ENCODE peak calls at places on chromosomes 6 and 20, in seven cellular contexts. V is HCT116, J is SK-N-SH, N is HepG2, B is GM12878, A is H1, S is K562. L is an unnamed sample.

GRCh38 chr6:10595731-10596664 is 74.8 kb downstream of the GCNT2 start:
- DNase-seq in V (no peak), J (no peak), A (no peak), N (no peak), B (no peak), S (no peak), L (no peak)

GRCh38 chr6:37548067-37548674 is 48.5 kb upstream of the CCDC167 start:
- DNase-seq in N (no peak), V (no peak), S (no peak), A (no peak), J (no peak), B (no peak), L (no peak)

GRCh38 chr6:35449287-35449881 is 2.8 kb upstream of the FANCE start:
- DNase-seq in J (peak), N (peak), V (no peak), S (peak), B (no peak), A (no peak), L (peak)

GRCh38 chr6:7542878-7543394 is 1.5 kb downstream of the DSP start:
- DNase-seq in N (peak), S (no peak), B (no peak), J (peak), V (peak), A (peak), L (peak)

GRCh38 chr6:34575326-34575725 is 19.2 kb upstream of the SPDEF start:
- DNase-seq in S (peak), V (no peak), N (no peak), J (peak), A (peak), B (no peak), L (no peak)

GRCh38 chr6:63352587-63353281 is 33.0 kb upstream of the LGSN start:
- DNase-seq in A (no peak), B (peak), N (peak), V (peak), S (no peak), J (peak), L (no peak)

GRCh38 chr6:85669735-85670194 is 27.1 kb upstream of the SYNCRIP start:
- DNase-seq in J (no peak), V (no peak), S (no peak), B (peak), A (no peak), N (no peak), L (no peak)

GRCh38 chr6:72861059-72861458 is 239.2 kb downstream of the KCNQ5 start:
- DNase-seq in S (no peak), J (no peak), N (no peak), V (no peak), B (no peak), A (no peak), L (no peak)

GRCh38 chr6:21769405-21769851 is 175.9 kb downstream of the SOX4 start:
- DNase-seq in J (no peak), S (no peak), A (no peak), B (no peak), V (no peak), N (no peak), L (no peak)

GRCh38 chr6:13113956-13114593 is 214.3 kb downstream of the TBC1D7 start:
- DNase-seq in J (peak), V (no peak), B (no peak), S (no peak), N (no peak), A (no peak), L (peak)

GRCh38 chr6:88895911-88896310 is 67.5 kb downstream of the RNGTT start:
- DNase-seq in S (no peak), V (no peak), A (no peak), N (no peak), B (no peak), J (no peak), L (no peak)

GRCh38 chr6:74735304-74735703 is 470.5 kb downstream of the COL12A1 start:
- DNase-seq in A (no peak), N (no peak), V (no peak), S (no peak), J (no peak), B (no peak), L (no peak)
- TF ChIP-seq JUND in A (no peak), N (no peak), V (peak), S (no peak), J (no peak), B (no peak), L (no peak)

DNA sequence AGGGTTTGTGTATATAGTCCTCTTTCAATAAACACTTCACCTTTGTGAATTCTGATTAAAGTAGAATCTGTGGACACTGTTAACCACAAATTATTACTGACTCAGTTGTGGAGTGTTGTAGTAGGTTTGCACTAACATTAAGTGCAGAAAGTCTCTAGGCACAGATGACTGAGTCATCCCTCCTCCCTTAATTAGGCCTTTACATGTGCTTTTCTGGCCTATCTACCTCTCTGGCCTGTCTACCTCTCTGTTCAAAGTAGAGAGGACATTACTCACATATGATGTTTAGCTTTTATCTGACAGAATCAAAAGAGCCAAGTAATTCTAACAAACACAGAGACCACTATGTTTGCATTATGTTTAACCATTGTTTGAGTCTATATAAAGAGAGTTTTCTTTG is 783.0 kb downstream of the TENT5A start:
- DNase-seq in A (no peak), V (peak), S (no peak), N (no peak), J (no peak), B (no peak), L (no peak)
- TF ChIP-seq JUND in A (no peak), V (no peak), S (no peak), N (no peak), J (no peak), B (no peak), L (no peak)

GRCh38 chr6:25804804-25805203 is 27.0 kb downstream of the SLC17A1 start:
- DNase-seq in B (no peak), V (no peak), N (no peak), A (no peak), S (no peak), J (no peak), L (no peak)

GRCh38 chr6:25801423-25801822 is 30.4 kb downstream of the SLC17A1 start:
- DNase-seq in J (no peak), S (no peak), A (no peak), N (no peak), V (no peak), B (no peak), L (no peak)
- TF ChIP-seq JUND in J (no peak), S (no peak), A (no peak), N (no peak), V (no peak), B (no peak), L (no peak)

GRCh38 chr6:137879885-137880430 is 12.9 kb downstream of the TNFAIP3 start:
- DNase-seq in J (no peak), N (no peak), V (no peak), B (no peak), A (no peak), S (no peak), L (no peak)
- TF ChIP-seq JUND in J (no peak), N (no peak), V (no peak), B (no peak), A (no peak), S (no peak), L (no peak)

DNA sequence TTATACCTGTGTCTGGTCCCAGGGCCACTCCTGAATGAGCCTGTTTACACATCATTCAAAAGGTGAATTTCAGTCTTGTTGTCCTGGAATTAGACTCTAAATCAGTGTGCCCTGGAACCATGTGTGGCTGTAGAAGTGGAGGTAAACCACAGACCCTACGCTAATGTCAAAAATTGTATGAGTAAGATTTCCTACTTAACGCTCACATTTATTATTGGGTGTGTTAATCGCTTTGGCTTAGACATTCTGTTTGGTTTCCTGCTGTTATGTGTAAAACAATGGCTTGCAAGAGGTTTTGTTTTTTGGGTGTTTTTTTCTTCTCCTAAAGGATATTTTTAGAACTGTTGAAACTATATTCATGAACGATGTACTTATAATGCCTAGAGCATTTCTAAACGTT is 19.3 kb downstream of the PLCB1 start:
- DNase-seq in J (no peak), V (no peak), S (no peak), A (no peak), N (no peak), B (no peak), L (no peak)
- TF ChIP-seq JUND in J (no peak), V (no peak), S (no peak), A (no peak), N (no peak), B (no peak), L (no peak)

GRCh38 chr6:42911171-42912021 is 4.5 kb upstream of the PTCRA start:
- DNase-seq in B (no peak), J (peak), A (no peak), S (no peak), V (no peak), N (no peak), L (no peak)
- TF ChIP-seq JUND in B (no peak), J (no peak), A (no peak), S (no peak), V (no peak), N (no peak), L (no peak)

GRCh38 chr20:34720266-34720665 is 16.1 kb downstream of the TP53INP2 start:
- DNase-seq in A (no peak), B (no peak), N (no peak), S (no peak), J (no peak), V (no peak), L (no peak)
- TF ChIP-seq JUND in A (no peak), B (no peak), N (no peak), S (no peak), J (no peak), V (no peak), L (no peak)

DNA sequence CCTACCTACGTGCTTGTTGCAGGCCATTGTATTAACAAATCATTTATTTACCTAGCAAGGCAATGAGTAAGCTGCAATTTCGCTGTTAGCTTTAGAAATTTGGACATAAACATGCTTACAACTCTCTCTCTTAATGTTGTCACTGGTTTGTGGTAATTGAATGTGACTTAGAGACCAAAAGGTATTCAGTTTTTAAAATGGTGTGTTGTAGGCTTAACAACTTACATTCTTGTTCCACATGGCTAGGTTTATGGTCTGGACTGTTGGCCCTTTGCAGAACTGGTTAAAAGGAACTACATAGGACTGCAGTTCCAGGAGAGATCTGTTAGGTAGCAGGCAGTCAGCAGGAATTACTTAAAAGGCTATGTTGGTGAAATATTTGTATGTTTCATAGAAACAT is 10.3 kb upstream of the CTAGE9 start:
- DNase-seq in N (no peak), S (no peak), J (no peak), V (no peak), B (no peak), A (no peak), L (no peak)
- TF ChIP-seq JUND in N (no peak), S (no peak), J (no peak), V (no peak), B (no peak), A (no peak), L (no peak)

GRCh38 chr20:61518424-61518951 is 266.4 kb downstream of the CDH4 start:
- DNase-seq in V (no peak), B (no peak), J (no peak), N (no peak), S (no peak), A (no peak), L (no peak)
- TF ChIP-seq JUND in V (no peak), B (no peak), J (no peak), N (no peak), S (no peak), A (no peak), L (no peak)

L was measured in T47D.